ENCODE peak calls at places on chromosomes 16 and 17, in five cellular contexts. G is osteocyte, B is thoracic aorta, T is fibroblast of mammary gland, V is hepatocyte. U is an unnamed sample.

GRCh38 chr16:27317738-27318398 is 4.1 kb downstream of the IL4R start:
- DNase-seq in G (no peak), B (no peak), T (no peak), V (no peak), U (no peak)

GRCh38 chr16:11586856-11587642 is at the start of gene LITAF:
- DNase-seq in G (peak; percentile 86), B (no peak), T (no peak), V (peak; percentile 88), U (peak; percentile 36)

GRCh38 chr17:63823659-63824331 is 3.4 kb upstream of the PSMC5 start:
- DNase-seq in G (no peak), B (no peak), T (no peak), V (no peak), U (no peak)

GRCh38 chr16:89575247-89576172 is at the start of gene CPNE7:
- DNase-seq in G (no peak), B (no peak), T (no peak), V (no peak), U (no peak)

GRCh38 chr17:2347805-2348685 is 10.7 kb downstream of the SGSM2 start:
- DNase-seq in G (no peak), B (no peak), T (peak; percentile 93), V (peak; percentile 85), U (peak; percentile 47)

GRCh38 chr17:15502315-15503112 is 35.1 kb upstream of the CDRT4 start:
- DNase-seq in G (peak; percentile 95), B (peak; percentile 80), T (peak; percentile 94), V (peak; percentile 92), U (peak; percentile 96)

GRCh38 chr16:9122342-9122741 is 30.9 kb downstream of the HAPSTR1 start:
- DNase-seq in G (no peak), B (no peak), T (no peak), V (no peak), U (no peak)

GRCh38 chr17:5419356-5419958 is at the start of gene NUP88:
- DNase-seq in G (peak; percentile 99), B (peak; percentile 89), T (peak; percentile 95), V (peak; percentile 98), U (peak; percentile 97)

GRCh38 chr16:79658301-79659001 is 57.9 kb upstream of the MAF start:
- DNase-seq in G (peak; percentile 38), B (no peak), T (peak; percentile 79), V (peak; percentile 75), U (peak; percentile 81)

GRCh38 chr17:51765558-51766145 is 392.9 kb downstream of the CA10 start:
- DNase-seq in G (no peak), B (no peak), T (no peak), V (no peak), U (no peak)

GRCh38 chr16:86619263-86619935 is 41.0 kb downstream of the FOXL1 start:
- DNase-seq in G (peak; percentile 80), B (no peak), T (peak; percentile 75), V (no peak), U (no peak)

GRCh38 chr17:2982854-2983636 is 80.4 kb downstream of the OR1D5 start:
- DNase-seq in G (peak; percentile 83), B (peak; percentile 29), T (peak; percentile 82), V (peak; percentile 73), U (peak; percentile 62)

GRCh38 chr17:78137392-78138203 is 7.0 kb downstream of the TMC8 start:
- DNase-seq in G (no peak), B (no peak), T (no peak), V (no peak), U (no peak)

GRCh38 chr17:21345236-21345635 is 30.9 kb upstream of the KCNJ12 start:
- DNase-seq in G (no peak), B (no peak), T (no peak), V (no peak), U (no peak)

GRCh38 chr17:6507535-6507934 is 48.8 kb downstream of the PITPNM3 start:
- DNase-seq in G (no peak), B (no peak), T (peak; percentile 85), V (no peak), U (peak; percentile 87)

GRCh38 chr16:54430491-54431030 is 144.0 kb upstream of the IRX3 start:
- DNase-seq in G (no peak), B (no peak), T (peak; percentile 88), V (peak; percentile 31), U (peak; percentile 57)

GRCh38 chr16:46691720-46692119 is 2.3 kb downstream of the ORC6 start:
- DNase-seq in G (no peak), B (no peak), T (peak; percentile 14), V (peak; percentile 14), U (peak; percentile 48)

GRCh38 chr17:20091161-20092029 is 82.2 kb downstream of the SPECC1 start:
- DNase-seq in G (peak; percentile 44), B (peak; percentile 32), T (peak; percentile 93), V (no peak), U (peak; percentile 96)

GRCh38 chr16:82694239-82694874 is 67.6 kb downstream of the CDH13 start:
- DNase-seq in G (no peak), B (no peak), T (peak; percentile 70), V (no peak), U (peak; percentile 60)

GRCh38 chr17:58005031-58005727 is 1.9 kb downstream of the SRSF1 start:
- DNase-seq in G (no peak), B (no peak), T (no peak), V (no peak), U (no peak)

GRCh38 chr17:12415031-12415430 is 250.7 kb upstream of the MYOCD start:
- DNase-seq in G (no peak), B (no peak), T (peak; percentile 85), V (peak; percentile 46), U (peak; percentile 14)

GRCh38 chr16:64362193-64362592 is 759.7 kb downstream of the CDH11 start:
- DNase-seq in G (no peak), B (no peak), T (peak; percentile 67), V (no peak), U (peak; percentile 58)

GRCh38 chr16:54160939-54161897 is 125.4 kb downstream of the IRX3 start:
- DNase-seq in G (no peak), B (no peak), T (no peak), V (no peak), U (no peak)

GRCh38 chr16:69486272-69486671 is 61.9 kb downstream of the CYB5B start:
- DNase-seq in G (no peak), B (no peak), T (no peak), V (no peak), U (no peak)

GRCh38 chr16:9153502-9153864 is 62.0 kb downstream of the HAPSTR1 start:
- DNase-seq in G (no peak), B (no peak), T (no peak), V (no peak), U (no peak)

GRCh38 chr17:62703269-62703775 is 75.9 kb downstream of the MRC2 start:
- DNase-seq in G (no peak), B (no peak), T (peak; percentile 56), V (no peak), U (peak; percentile 35)

GRCh38 chr17:7479389-7480192 is at the start of gene ZBTB4:
- DNase-seq in G (no peak), B (no peak), T (peak; percentile 22), V (peak; percentile 85), U (peak; percentile 39)

GRCh38 chr17:8185580-8186445 is 4.2 kb downstream of the BORCS6 start:
- DNase-seq in G (peak; percentile 94), B (no peak), T (peak; percentile 65), V (peak; percentile 91), U (peak; percentile 78)

GRCh38 chr16:78775161-78775561 is 675.7 kb downstream of the WWOX start:
- DNase-seq in G (no peak), B (no peak), T (peak; percentile 6), V (no peak), U (no peak)

GRCh38 chr17:13671771-13672170 is 70.0 kb upstream of the HS3ST3A1 start:
- DNase-seq in G (no peak), B (no peak), T (peak; percentile 62), V (no peak), U (no peak)

GRCh38 chr17:29870836-29871430 is 59.1 kb downstream of the SSH2 start:
- DNase-seq in G (no peak), B (no peak), T (no peak), V (no peak), U (no peak)

GRCh38 chr16:4754865-4755264 is 12.1 kb downstream of the ZNF500 start:
- DNase-seq in G (no peak), B (no peak), T (no peak), V (no peak), U (no peak)

GRCh38 chr16:57801098-57801855 is 1.0 kb downstream of the KIFC3 start:
- DNase-seq in G (no peak), B (no peak), T (peak; percentile 55), V (peak; percentile 67), U (peak; percentile 82)
- TF ChIP-seq CTCF in G (peak; percentile 13), B (peak; percentile 38), T (no peak), V (no peak), U (no peak)

DNA sequence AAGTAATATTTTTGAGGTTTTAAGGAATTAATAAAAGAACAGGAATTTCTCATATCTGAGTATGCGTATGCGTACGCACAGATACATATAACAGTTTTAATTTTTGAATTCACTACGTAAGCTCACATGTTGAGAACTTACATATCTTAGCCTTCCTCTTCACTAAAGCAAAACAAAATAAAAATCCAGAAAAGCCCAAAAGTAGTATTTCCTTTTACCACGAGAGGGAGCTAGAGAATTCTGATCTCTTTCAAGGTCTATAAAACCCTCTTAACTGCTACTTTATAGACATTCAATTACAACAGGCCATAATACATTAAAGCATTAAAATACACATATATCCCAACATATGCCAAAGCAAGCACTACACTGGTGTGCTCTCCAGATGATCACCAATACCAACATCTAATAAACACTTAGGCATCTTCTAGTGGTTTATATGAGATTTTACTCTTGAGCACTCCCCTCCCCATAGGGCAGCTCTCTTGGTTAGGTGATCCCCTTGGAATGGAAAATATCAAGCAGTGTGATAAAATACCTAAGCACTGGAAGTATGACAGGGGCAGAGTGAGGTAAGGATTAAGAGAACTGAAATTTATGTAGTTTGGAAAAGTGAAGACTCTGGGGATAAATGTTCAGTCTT is 94.0 kb downstream of the SKAP1 start:
- DNase-seq in G (no peak), B (no peak), T (peak; percentile 73), V (peak; percentile 54), U (peak; percentile 70)
- TF ChIP-seq CTCF in G (peak; percentile 71), B (peak; percentile 69), T (peak; percentile 74), V (peak; percentile 71), U (peak; percentile 63)

DNA sequence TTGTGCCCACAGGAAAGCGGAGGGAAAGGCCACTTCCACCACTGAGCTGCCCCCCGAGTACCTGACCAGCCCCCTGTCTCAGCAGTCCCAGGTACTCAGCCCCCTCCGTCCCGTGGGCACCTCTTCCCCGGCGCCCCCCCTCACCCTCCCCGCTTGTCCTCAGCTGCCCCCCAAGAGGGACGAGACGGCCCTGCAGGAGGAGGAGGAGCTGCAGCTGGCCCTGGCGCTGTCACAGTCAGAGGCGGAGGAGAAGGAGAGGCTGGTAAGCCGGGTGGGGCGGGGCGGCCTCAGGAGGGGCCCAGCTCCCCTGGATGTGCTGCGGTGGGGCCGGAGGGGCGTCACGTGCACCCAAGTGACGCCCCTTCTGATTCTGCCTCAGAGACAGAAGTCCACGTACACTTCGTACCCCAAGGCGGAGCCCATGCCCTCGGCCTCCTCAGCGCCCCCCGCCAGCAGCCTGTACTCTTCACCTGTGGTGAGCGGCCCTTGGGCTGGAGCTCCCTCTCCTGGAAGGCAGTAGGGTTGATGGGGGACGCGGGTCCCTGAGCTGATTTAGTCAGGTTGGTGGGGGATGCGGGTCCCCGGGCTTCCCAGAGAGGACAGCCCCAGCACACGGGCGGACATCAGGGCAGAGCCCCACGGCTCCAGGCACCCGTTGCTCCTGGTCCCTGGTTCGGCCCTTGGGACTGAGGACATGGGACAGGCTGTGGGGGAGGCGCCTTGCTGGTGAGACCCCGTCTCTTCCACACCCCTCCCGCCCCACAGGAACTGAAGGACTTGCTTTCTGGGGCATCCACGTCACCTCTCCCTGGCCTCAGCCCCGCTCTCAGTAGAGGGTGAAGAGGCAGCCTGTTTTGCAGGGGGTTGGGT is 9.4 kb upstream of the MRPL12 start:
- DNase-seq in G (no peak), B (no peak), T (no peak), V (no peak), U (no peak)
- TF ChIP-seq CTCF in G (no peak), B (no peak), T (no peak), V (no peak), U (no peak)

GRCh38 chr16:84503751-84504395 is 586 bp downstream of the MEAK7 start:
- DNase-seq in G (no peak), B (no peak), T (peak; percentile 43), V (peak; percentile 48), U (peak; percentile 41)
- TF ChIP-seq CTCF in G (no peak), B (no peak), T (no peak), V (no peak), U (no peak)